ENCODE peak calls at places on chromosomes 6 and 20, in nine cellular contexts. D is tibial artery; G is H7; A is CD4-positive, CD25-positive, alpha-beta regulatory T cell; U is mammary epithelial cell; K is HFF-Myc; E is CD8-positive, alpha-beta T cell; Z is CD4-positive, alpha-beta memory T cell; O is HCT116. Y is an unnamed sample.

GRCh38 chr6:46963626-46964025 is 41.9 kb upstream of the ADGRF5 start:
- DNase-seq in D (no peak), G (no peak), A (no peak), U (no peak), K (no peak), E (no peak), Z (no peak), O (no peak), Y (no peak)

GRCh38 chr6:143529095-143529494 is 17.6 kb upstream of the FUCA2 start:
- DNase-seq in D (no peak), G (peak; percentile 63), A (no peak), U (no peak), K (no peak), E (no peak), Z (no peak), O (no peak), Y (no peak)

GRCh38 chr6:157912326-157912725 is 69.3 kb upstream of the SYNJ2 start:
- DNase-seq in D (no peak), G (peak; percentile 42), A (no peak), U (peak; percentile 6), K (peak; percentile 14), E (no peak), Z (no peak), O (no peak), Y (no peak)

GRCh38 chr6:35080821-35081425 is 60.2 kb downstream of the TCP11 start:
- DNase-seq in D (peak; percentile 23), G (peak; percentile 73), A (no peak), U (peak; percentile 85), K (no peak), E (no peak), Z (no peak), O (no peak), Y (no peak)

GRCh38 chr20:6705106-6705766 is 62.2 kb upstream of the BMP2 start:
- DNase-seq in D (no peak), G (no peak), A (no peak), U (no peak), K (no peak), E (no peak), Z (no peak), O (no peak), Y (no peak)

GRCh38 chr6:33312361-33313104 is 1.3 kb downstream of the TAPBP start:
- DNase-seq in D (peak; percentile 83), G (peak; percentile 96), A (peak; percentile 87), U (peak; percentile 85), K (no peak), E (peak; percentile 74), Z (peak; percentile 78), O (peak; percentile 59), Y (no peak)

GRCh38 chr6:34459899-34460593 is 5.8 kb upstream of the PACSIN1 start:
- DNase-seq in D (no peak), G (peak; percentile 79), A (peak; percentile 23), U (peak; percentile 49), K (no peak), E (peak; percentile 32), Z (peak; percentile 55), O (peak; percentile 70), Y (peak; percentile 6)

GRCh38 chr6:28542440-28543293 is 17.0 kb downstream of the GPX5 start:
- DNase-seq in D (no peak), G (peak; percentile 62), A (peak; percentile 11), U (peak; percentile 95), K (peak; percentile 70), E (peak; percentile 33), Z (peak; percentile 64), O (peak; percentile 90), Y (no peak)

GRCh38 chr6:12467706-12468670 is 177.8 kb downstream of the EDN1 start:
- DNase-seq in D (no peak), G (no peak), A (no peak), U (peak; percentile 41), K (no peak), E (no peak), Z (no peak), O (no peak), Y (no peak)

GRCh38 chr6:1313364-1313754 is 1.5 kb downstream of the FOXQ1 start:
- DNase-seq in D (no peak), G (no peak), A (no peak), U (no peak), K (no peak), E (no peak), Z (no peak), O (no peak), Y (no peak)

DNA sequence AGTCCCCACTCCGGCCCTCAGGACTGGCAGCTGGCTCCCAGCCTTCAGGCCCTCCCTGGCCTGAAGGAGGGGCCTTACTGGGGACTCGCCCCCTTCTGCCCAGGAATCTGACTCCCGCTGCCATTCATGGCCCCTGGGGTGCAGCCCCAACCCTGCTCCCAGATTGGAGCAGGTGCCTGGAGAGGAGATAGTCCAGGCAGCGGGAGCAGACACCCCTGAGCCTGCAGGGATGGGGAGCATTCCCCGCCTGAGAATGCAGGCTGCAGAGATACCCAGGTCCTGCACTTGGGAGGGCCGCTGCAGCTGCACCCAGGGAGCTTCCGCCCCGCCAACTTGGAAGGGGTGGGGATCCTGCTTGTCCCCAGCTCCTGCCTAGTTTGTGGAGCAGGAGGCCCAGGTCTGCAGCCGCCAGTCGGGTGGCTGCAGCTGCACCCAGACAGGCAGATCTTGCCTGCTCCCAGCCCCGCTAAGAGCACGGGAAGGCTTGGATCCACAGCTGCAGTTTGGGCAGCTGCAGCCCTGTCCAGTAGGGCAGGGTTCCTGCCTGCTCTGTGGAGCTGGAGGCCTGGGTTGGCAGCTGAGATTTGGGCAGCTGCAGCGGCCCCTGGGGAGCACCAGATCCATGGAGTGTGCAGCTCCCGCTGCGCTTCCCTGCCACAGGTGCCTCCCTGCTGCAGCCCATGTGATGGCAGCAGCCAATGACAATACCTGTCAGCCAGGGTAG is 5.2 kb downstream of the GTSF1L start:
- DNase-seq in D (no peak), G (peak; percentile 63), A (no peak), U (no peak), K (no peak), E (no peak), Z (no peak), O (no peak), Y (no peak)
- H3K4me3 ChIP-seq in D (no peak overlapping the region), G (no peak overlapping the region), A (peak overlapping the region; percentile 86), U (no peak overlapping the region), K (no peak overlapping the region), E (peak overlapping the region; percentile 31), Z (peak overlapping the region; percentile 23), O (no peak overlapping the region), Y (no peak overlapping the region)

GRCh38 chr6:108473197-108473596 is 87.5 kb upstream of the FOXO3 start:
- DNase-seq in D (no peak), G (no peak), A (no peak), U (no peak), K (no peak), E (no peak), Z (no peak), O (no peak), Y (no peak)
- H3K4me3 ChIP-seq in D (no peak overlapping the region), G (no peak overlapping the region), A (no peak overlapping the region), U (no peak overlapping the region), K (no peak overlapping the region), E (no peak overlapping the region), Z (no peak overlapping the region), O (no peak overlapping the region), Y (no peak overlapping the region)

GRCh38 chr20:61186771-61187170 is 65.3 kb upstream of the CDH4 start:
- DNase-seq in D (no peak), G (no peak), A (no peak), U (no peak), K (no peak), E (no peak), Z (no peak), O (no peak), Y (no peak)
- H3K4me3 ChIP-seq in D (no peak overlapping the region), G (no peak overlapping the region), A (no peak overlapping the region), U (no peak overlapping the region), K (no peak overlapping the region), E (no peak overlapping the region), Z (no peak overlapping the region), O (no peak overlapping the region), Y (no peak overlapping the region)

DNA sequence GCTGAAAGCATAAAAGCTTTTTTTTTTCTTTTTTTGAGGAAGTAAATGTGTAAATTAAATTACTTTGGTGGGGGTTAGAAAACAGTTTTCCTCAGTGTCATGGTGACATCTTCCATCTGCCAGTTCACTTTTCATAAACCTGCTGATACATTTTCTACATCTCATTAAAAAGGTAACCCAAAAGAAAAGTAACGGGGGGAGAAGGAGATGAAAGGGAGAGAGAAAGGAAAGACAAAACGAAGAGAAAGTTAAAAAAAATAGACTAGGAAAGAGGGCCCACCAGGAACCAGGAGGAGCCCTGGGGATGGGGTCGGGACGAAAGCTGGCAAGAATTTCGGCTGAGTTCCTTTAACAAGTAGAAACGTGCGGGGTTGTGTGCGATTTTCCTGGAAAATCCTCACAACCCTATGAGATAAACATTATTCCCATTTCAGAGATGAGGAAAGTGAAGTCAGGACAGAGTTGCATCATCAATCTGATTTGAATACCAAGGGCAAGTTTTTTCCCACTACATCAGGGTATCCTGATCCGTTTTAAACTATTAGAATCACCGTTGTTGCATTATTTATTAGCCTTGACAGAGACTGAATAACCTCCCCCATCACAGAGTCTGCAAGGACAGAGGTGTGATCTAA is 53.4 kb upstream of the TPD52L1 start:
- DNase-seq in D (no peak), G (no peak), A (no peak), U (no peak), K (no peak), E (no peak), Z (no peak), O (no peak), Y (no peak)
- H3K4me3 ChIP-seq in D (peak overlapping the region; percentile 64), G (peak overlapping the region; percentile 64), A (no peak overlapping the region), U (peak overlapping the region; percentile 61), K (peak overlapping the region; percentile 47), E (peak overlapping the region; percentile 41), Z (no peak overlapping the region), O (peak overlapping the region; percentile 58), Y (peak overlapping the region; percentile 61)

Y was measured in epithelial cell of proximal tubule.